ENCODE peak calls at places on chromosomes 12 and 14, in five cellular contexts. E, D, I, R and K are unnamed samples.

GRCh38 chr14:81220488-81220766 is 332 bp downstream of the GTF2A1 start:
- DNase-seq in R (no peak), D (no peak), I (no peak), E (no peak), K (no peak)

GRCh38 chr12:77625441-77625840 is 205.3 kb upstream of the NAV3 start:
- DNase-seq in I (no peak), R (no peak), D (no peak), E (no peak), K (no peak)

GRCh38 chr12:118068361-118068958 is 7.5 kb upstream of the WSB2 start:
- DNase-seq in I (no peak), R (no peak), E (no peak), D (no peak), K (no peak)

GRCh38 chr14:99063620-99064225 is 208.3 kb downstream of the BCL11B start:
- DNase-seq in D (no peak), E (no peak), R (no peak), I (no peak), K (no peak)

GRCh38 chr12:127063339-127064090 is 1203.5 kb upstream of the TMEM132C start:
- DNase-seq in I (peak; percentile 43), D (no peak), R (no peak), E (no peak), K (no peak)

GRCh38 chr12:42812086-42812485 is 222.5 kb upstream of the PRICKLE1 start:
- DNase-seq in R (no peak), D (no peak), E (no peak), I (no peak), K (no peak)

GRCh38 chr12:12297201-12297830 is 30.5 kb upstream of the LRP6 start:
- DNase-seq in R (no peak), E (no peak), D (no peak), I (no peak), K (no peak)

GRCh38 chr12:89889051-89889450 is 180.4 kb upstream of the ATP2B1 start:
- DNase-seq in E (no peak), R (no peak), I (no peak), D (no peak), K (no peak)

GRCh38 chr12:24750263-24750662 is 198.6 kb downstream of the BCAT1 start:
- DNase-seq in R (peak; percentile 78), E (no peak), I (no peak), D (no peak), K (peak; percentile 33)

GRCh38 chr12:124457287-124458219 is 109.9 kb downstream of the NCOR2 start:
- DNase-seq in E (no peak), I (no peak), R (no peak), D (no peak), K (no peak)

GRCh38 chr12:58728397-58728796 is 191.9 kb downstream of the LRIG3 start:
- DNase-seq in E (no peak), D (no peak), I (no peak), R (no peak), K (no peak)

GRCh38 chr12:25187781-25188180 is 7.2 kb downstream of the DNAI7 start:
- DNase-seq in I (no peak), R (no peak), D (no peak), E (no peak), K (no peak)

GRCh38 chr14:31962920-31963319 is 114.2 kb upstream of the ARHGAP5 start:
- DNase-seq in I (no peak), E (no peak), D (no peak), R (no peak), K (no peak)

GRCh38 chr14:24176599-24176998 is 4.7 kb downstream of the REC8 start:
- DNase-seq in I (no peak), R (no peak), E (no peak), D (no peak), K (no peak)

GRCh38 chr14:97185186-97185585 is 388.0 kb downstream of the VRK1 start:
- DNase-seq in E (no peak), D (no peak), R (no peak), I (no peak), K (peak; percentile 48)

GRCh38 chr14:56590535-56590951 is 10.9 kb downstream of the TMEM260 start:
- DNase-seq in E (no peak), I (no peak), D (no peak), R (no peak), K (peak; percentile 49)

GRCh38 chr14:81329640-81330385 is 70.3 kb downstream of the STON2 start:
- DNase-seq in I (no peak), R (no peak), E (no peak), D (no peak), K (no peak)

GRCh38 chr12:113333877-113334785 is 778 bp downstream of the SLC8B1 start:
- DNase-seq in D (no peak), E (no peak), R (no peak), I (peak; percentile 47), K (no peak)

GRCh38 chr14:24179961-24180726 is 8.3 kb downstream of the REC8 start:
- DNase-seq in R (no peak), I (no peak), E (no peak), D (no peak), K (no peak)

GRCh38 chr12:95796982-95797289 is 6.4 kb upstream of the NTN4 start:
- DNase-seq in R (no peak), I (no peak), E (no peak), D (no peak), K (no peak)

GRCh38 chr12:43151406-43152080 is 400.5 kb downstream of the ADAMTS20 start:
- DNase-seq in E (no peak), R (no peak), D (no peak), I (no peak), K (no peak)

GRCh38 chr14:49945448-49946319 is 52.8 kb downstream of the ARF6 start:
- DNase-seq in I (no peak), R (no peak), E (no peak), D (no peak), K (no peak)

GRCh38 chr12:52971701-52972329 is 22.9 kb downstream of the KRT18 start:
- DNase-seq in D (no peak), I (no peak), R (peak; percentile 49), E (no peak), K (peak; percentile 51)

GRCh38 chr12:12505544-12506501 is 56.8 kb downstream of the DUSP16 start:
- DNase-seq in D (peak; percentile 94), R (peak; percentile 53), E (no peak), I (peak; percentile 29), K (no peak)

GRCh38 chr14:24064856-24065255 is 6.5 kb upstream of the CPNE6 start:
- DNase-seq in E (no peak), R (no peak), D (no peak), I (no peak), K (no peak)

DNA sequence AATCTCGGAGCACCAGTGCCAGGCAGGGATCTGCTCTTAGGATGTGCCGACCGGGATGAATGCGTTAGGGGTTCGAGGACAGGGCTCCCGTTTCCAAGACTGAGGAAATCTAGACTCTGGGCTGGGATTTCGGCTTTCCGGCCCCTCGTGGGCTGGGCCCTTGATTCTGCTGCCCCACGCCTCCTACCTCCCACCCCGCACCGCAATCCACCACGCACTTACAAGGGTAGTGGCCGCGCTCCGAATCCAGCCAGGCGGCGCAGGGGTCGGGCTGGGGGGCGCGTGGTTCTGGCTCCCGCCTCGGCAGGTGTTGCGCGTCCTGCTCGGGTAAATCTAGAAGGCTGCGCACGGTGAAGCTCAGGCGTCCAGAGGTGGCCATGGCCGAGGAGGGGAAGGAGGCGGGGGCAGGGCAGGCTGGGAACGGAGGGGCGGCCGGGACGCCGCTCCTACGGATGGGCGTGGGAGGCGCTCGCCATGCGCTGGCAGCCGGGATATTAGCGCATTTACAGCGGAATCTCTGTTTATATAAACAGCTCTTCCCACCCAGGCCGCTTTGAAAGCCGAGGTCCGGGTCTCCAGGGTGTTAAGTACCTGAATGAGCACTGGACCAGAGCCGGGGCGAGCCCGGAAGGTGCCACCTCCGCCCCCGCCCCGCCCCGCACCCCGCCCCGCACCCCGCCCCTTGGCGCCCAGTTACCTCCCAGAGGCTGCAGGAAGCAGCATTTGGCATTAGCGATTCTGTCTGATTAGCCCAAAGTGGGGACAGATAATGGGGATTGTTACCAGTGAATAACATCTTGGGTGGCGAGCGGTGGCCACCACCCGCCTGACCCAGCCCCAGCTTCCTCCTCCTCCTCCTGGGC is at the start of gene NKX2-8:
- DNase-seq in I (no peak), D (no peak), E (peak; percentile 21), R (no peak), K (peak; percentile 70)
- TF ChIP-seq REST in I (no peak), D (no peak), E (no peak), R (no peak), K (no peak)

DNA sequence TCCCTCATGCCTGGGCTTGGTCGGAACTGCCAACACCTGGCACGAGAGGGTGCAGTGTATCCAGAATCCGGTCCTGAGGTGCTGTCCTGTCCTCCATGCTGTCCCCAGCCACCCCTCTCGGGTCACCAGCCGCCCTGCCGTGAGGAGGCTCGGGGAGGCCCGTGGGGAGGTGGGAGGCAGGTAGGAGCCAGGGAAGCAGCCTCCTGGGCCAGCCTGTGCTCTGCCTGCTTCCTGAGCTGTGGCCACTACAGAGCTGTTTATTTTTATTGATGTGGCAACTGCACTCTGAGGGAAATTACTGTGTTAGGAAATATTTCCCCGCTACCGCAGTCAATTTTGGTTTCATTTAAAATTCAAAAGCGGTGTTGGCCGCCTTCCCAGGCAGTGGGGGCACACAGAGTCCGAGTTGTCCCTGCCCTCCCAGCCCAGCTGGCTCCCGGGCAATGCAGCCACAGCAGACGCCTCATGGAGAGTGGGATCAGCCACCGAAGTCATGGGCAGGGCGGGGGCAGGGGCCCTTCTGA is 18.3 kb downstream of the NOC4L start:
- DNase-seq in D (no peak), R (no peak), I (no peak), E (no peak), K (no peak)
- TF ChIP-seq EZH2 in D (no peak), R (no peak), I (no peak), E (no peak), K (no peak)

DNA sequence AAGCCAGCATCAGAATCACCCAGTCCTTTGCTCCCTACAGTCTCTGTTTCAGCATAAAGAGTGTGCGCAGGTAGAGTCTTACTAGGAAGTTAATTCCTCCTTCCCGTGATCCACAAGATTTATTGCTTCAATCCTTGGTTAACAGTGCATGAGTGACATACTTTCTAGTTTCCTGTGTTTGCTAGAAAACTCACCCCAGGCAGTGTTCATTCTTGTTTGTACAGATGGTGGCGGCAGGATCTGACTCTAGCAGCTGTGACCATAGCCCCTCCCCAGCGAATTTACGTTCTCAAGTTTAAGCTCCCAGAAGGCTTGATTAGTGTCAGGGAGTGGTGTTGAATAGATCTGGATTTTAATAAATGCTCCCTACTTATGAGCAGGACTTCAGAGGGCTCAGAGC is 75.9 kb upstream of the ANO2 start:
- DNase-seq in R (no peak), I (no peak), D (no peak), E (no peak), K (no peak)
- TF ChIP-seq REST in R (no peak), I (no peak), D (no peak), E (no peak), K (no peak)

GRCh38 chr12:4273651-4274395 is at the start of gene CCND2:
- DNase-seq in E (no peak), D (peak; percentile 69), I (peak; percentile 91), R (no peak), K (peak; percentile 97)
- TF ChIP-seq EZH2 in E (no peak), D (no peak), I (no peak), R (peak; percentile 15), K (no peak)